ENCODE peak calls at places on chromosomes 5 and 9, in ten cellular contexts. B is mesenchymal stem cell; A is cardiac muscle cell; J is GM23248; N is activated B cell treated with CpG ODN at 0.5 μM for 24 hours; V is NCI-H1092; U is GM12892; D is HAP-1; R is activated T-helper 1 cell treated with anti-CD3 and anti-CD28 coated beads, Interleukin-12 subunit alpha, Interleukin-12 subunit beta, Interleukin-2, Interleukin-4 antibody, amounts not matched to agents 30 ng/mL and 10 ng/mL and 1 ng/mL, durations not matched to agents 14 hours and 24 hours and 36 hours; O is DMS53. W is an unnamed sample.

GRCh38 chr5:36252722-36253340 is 11.1 kb upstream of the NADK2 start:
- DNase-seq in V (no peak), B (peak), D (no peak), A (peak), O (no peak), R (no peak), J (peak), N (no peak), U (no peak), W (no peak)

GRCh38 chr5:65014769-65015168 is 246.0 kb downstream of the CWC27 start:
- DNase-seq in J (no peak), U (no peak), B (no peak), V (no peak), R (no peak), N (no peak), D (no peak), A (no peak), O (no peak), W (no peak)

GRCh38 chr9:99026271-99026955 is 78.5 kb upstream of the TGFBR1 start:
- DNase-seq in J (no peak), N (no peak), A (no peak), R (no peak), B (no peak), V (no peak), U (no peak), O (no peak), D (no peak), W (no peak)

GRCh38 chr9:93294011-93294410 is 110.1 kb downstream of the WNK2 start:
- DNase-seq in B (no peak), D (no peak), V (no peak), U (no peak), R (no peak), J (no peak), O (no peak), N (no peak), A (no peak), W (no peak)

GRCh38 chr5:67636091-67636490 is 439.5 kb upstream of the CD180 start:
- DNase-seq in U (no peak), D (no peak), N (no peak), O (no peak), B (no peak), R (no peak), A (peak), J (no peak), V (no peak), W (no peak)

GRCh38 chr5:475704-476101 is 32.7 kb downstream of the EXOC3 start:
- DNase-seq in N (no peak), U (no peak), D (no peak), J (no peak), R (no peak), O (no peak), V (no peak), B (no peak), A (no peak), W (no peak)

GRCh38 chr5:172872997-172873491 is 39.0 kb downstream of the ERGIC1 start:
- DNase-seq in B (peak), R (no peak), J (peak), A (peak), D (no peak), U (no peak), V (no peak), O (no peak), N (no peak), W (no peak)

GRCh38 chr9:129904734-129905133 is 69.5 kb downstream of the USP20 start:
- DNase-seq in O (no peak), B (no peak), A (no peak), V (no peak), D (no peak), R (no peak), U (no peak), N (no peak), J (no peak), W (no peak)

GRCh38 chr9:122286764-122287163 is 22.1 kb downstream of the MRRF start:
- DNase-seq in J (no peak), V (no peak), O (no peak), U (no peak), N (no peak), B (no peak), A (no peak), D (no peak), R (no peak), W (peak)

GRCh38 chr5:10301842-10302610 is 5.7 kb downstream of the CMBL start:
- DNase-seq in O (no peak), B (no peak), J (no peak), R (no peak), A (no peak), V (peak), D (no peak), N (no peak), U (no peak), W (no peak)

GRCh38 chr9:91274950-91275349 is 86.8 kb downstream of the AUH start:
- DNase-seq in D (no peak), A (no peak), V (no peak), B (no peak), J (no peak), O (no peak), U (no peak), R (no peak), N (no peak), W (no peak)

GRCh38 chr5:129608350-129608749 is 139.5 kb upstream of the MINAR2 start:
- DNase-seq in U (no peak), O (no peak), A (no peak), N (no peak), V (no peak), J (no peak), D (no peak), B (no peak), R (no peak), W (no peak)

GRCh38 chr5:35246411-35246810 is 16.1 kb upstream of the PRLR start:
- DNase-seq in B (no peak), O (peak), J (peak), A (no peak), N (no peak), R (no peak), D (peak), U (no peak), V (no peak), W (no peak)

GRCh38 chr5:159459951-159460538 is 129.8 kb upstream of the IL12B start:
- DNase-seq in V (no peak), B (peak), A (no peak), R (no peak), O (peak), D (no peak), J (peak), N (no peak), U (no peak), W (no peak)

GRCh38 chr5:168683247-168683926 is 104.2 kb upstream of the PANK3 start:
- DNase-seq in R (peak), B (no peak), A (no peak), V (no peak), N (no peak), D (no peak), U (no peak), O (no peak), J (no peak), W (no peak)

GRCh38 chr9:135718616-135719015 is 16.6 kb downstream of the KCNT1 start:
- DNase-seq in A (peak), N (no peak), D (no peak), U (no peak), R (no peak), O (peak), B (no peak), V (no peak), J (peak), W (no peak)

GRCh38 chr9:112793213-112793810 is 42.8 kb downstream of the SNX30 start:
- DNase-seq in R (peak), V (peak), O (peak), N (peak), U (peak), J (peak), D (peak), A (peak), B (peak), W (peak)

GRCh38 chr5:7869474-7870136 is 657 bp downstream of the MTRR start:
- DNase-seq in U (no peak), D (no peak), B (peak), V (no peak), N (no peak), O (peak), R (peak), J (peak), A (no peak), W (no peak)

GRCh38 chr5:60843693-60844428 is at the start of gene ELOVL7:
- DNase-seq in A (peak), D (peak), O (peak), U (peak), N (peak), V (peak), B (peak), J (peak), R (peak), W (peak)

GRCh38 chr5:135307143-135307903 is 91.7 kb downstream of the MACROH2A1 start:
- DNase-seq in A (no peak), B (no peak), R (no peak), O (no peak), U (no peak), N (no peak), V (no peak), J (no peak), D (no peak), W (no peak)

GRCh38 chr5:163505049-163505474 is 357 bp upstream of the MAT2B start:
- DNase-seq in V (no peak), O (no peak), N (no peak), U (no peak), R (no peak), A (no peak), J (no peak), D (no peak), B (no peak), W (no peak)

GRCh38 chr9:89484475-89485404 is 13.2 kb downstream of the SEMA4D start:
- DNase-seq in V (no peak), U (no peak), D (no peak), O (peak), A (no peak), N (no peak), R (no peak), B (peak), J (no peak), W (no peak)

GRCh38 chr5:77898385-77898784 is 122.2 kb upstream of the TBCA start:
- DNase-seq in V (no peak), A (no peak), D (no peak), R (no peak), J (no peak), N (no peak), U (no peak), B (no peak), O (no peak), W (no peak)

GRCh38 chr9:114146735-114147134 is 8.6 kb upstream of the COL27A1 start:
- DNase-seq in A (no peak), U (no peak), B (no peak), R (no peak), O (no peak), V (no peak), N (no peak), D (no peak), J (no peak), W (no peak)

GRCh38 chr5:158797498-158797845 is 302.2 kb downstream of the EBF1 start:
- DNase-seq in A (no peak), U (no peak), V (no peak), B (no peak), O (no peak), D (no peak), J (no peak), R (no peak), N (no peak), W (no peak)

GRCh38 chr5:175034924-175035323 is 310.5 kb downstream of the MSX2 start:
- DNase-seq in V (no peak), D (no peak), U (no peak), A (no peak), B (no peak), N (no peak), O (no peak), R (no peak), J (no peak), W (no peak)

GRCh38 chr9:127181315-127181580 is 58.8 kb upstream of the ANGPTL2 start:
- DNase-seq in B (no peak), D (no peak), R (no peak), O (no peak), U (no peak), A (no peak), J (no peak), V (no peak), N (peak), W (no peak)

GRCh38 chr5:80326468-80326867 is 6.7 kb downstream of the SPZ1 start:
- DNase-seq in R (no peak), U (no peak), V (no peak), N (no peak), O (no peak), B (no peak), J (no peak), D (no peak), A (no peak), W (no peak)

GRCh38 chr5:36739751-36740221 is 133.4 kb downstream of the SLC1A3 start:
- DNase-seq in D (peak), B (peak), U (peak), R (peak), J (peak), N (peak), O (peak), A (peak), V (no peak), W (peak)

GRCh38 chr9:70802206-70802605 is 319.2 kb downstream of the TRPM3 start:
- DNase-seq in R (no peak), U (no peak), D (no peak), A (peak), O (no peak), B (no peak), N (no peak), V (no peak), J (peak), W (no peak)

GRCh38 chr9:108761530-108762347 is 94.0 kb downstream of the ACTL7B start:
- DNase-seq in R (no peak), B (peak), U (peak), O (peak), D (peak), A (peak), J (peak), V (peak), N (no peak), W (peak)

GRCh38 chr5:40682431-40683017 is 2.8 kb downstream of the PTGER4 start:
- DNase-seq in U (no peak), V (no peak), N (no peak), J (no peak), R (no peak), B (no peak), A (no peak), O (no peak), D (no peak), W (no peak)

GRCh38 chr5:26719824-26720223 is 318.6 kb downstream of the CDH9 start:
- DNase-seq in O (no peak), U (no peak), B (no peak), A (no peak), J (no peak), N (no peak), V (no peak), R (no peak), D (no peak), W (no peak)

GRCh38 chr9:108934323-108934885 is at the start of gene ABITRAM:
- DNase-seq in A (peak), J (peak), V (peak), D (peak), U (peak), O (peak), B (peak), N (peak), R (peak), W (peak)

GRCh38 chr5:52837068-52837467 is 49.4 kb downstream of the ITGA1 start:
- DNase-seq in N (no peak), J (peak), B (peak), R (no peak), V (no peak), A (peak), U (no peak), D (no peak), O (no peak), W (no peak)

GRCh38 chr5:113058706-113059226 is 82.2 kb downstream of the DCP2 start:
- DNase-seq in O (no peak), N (no peak), U (no peak), J (no peak), V (no peak), R (no peak), D (no peak), B (no peak), A (no peak), W (no peak)

GRCh38 chr9:114696814-114697544 is 15.0 kb upstream of the TEX48 start:
- DNase-seq in A (no peak), B (peak), D (no peak), N (no peak), R (peak), U (peak), V (no peak), O (no peak), J (peak), W (no peak)

GRCh38 chr5:75603835-75604234 is 7.4 kb upstream of the ANKDD1B start:
- DNase-seq in A (no peak), R (no peak), J (no peak), V (no peak), U (no peak), D (no peak), N (no peak), O (no peak), B (no peak), W (no peak)

W was measured in GM18507.